ENCODE peak calls at places on chromosomes 12 and 14, in five cellular contexts. U is stimulated activated CD4-positive, alpha-beta T cell treated with anti-CD3 and anti-CD28 coated beads, Interleukin-4, amount 100 ng/mL, for 48 hours; W is naive thymus-derived CD8-positive, alpha-beta T cell; R is activated T-cell treated with anti-CD3 and anti-CD28 coated beads for 1 hour; I is left lobe of liver. M is an unnamed sample.

GRCh38 chr14:73759183-73759713 is 45.1 kb upstream of the PNMA1 start:
- DNase-seq in W (peak), I (peak), U (no peak), R (peak), M (no peak)

GRCh38 chr14:21095430-21096205 is 2.8 kb downstream of the ZNF219 start:
- DNase-seq in R (no peak), I (no peak), W (no peak), U (no peak), M (no peak)

GRCh38 chr14:77184396-77185092 is 2.9 kb downstream of the TMEM63C start:
- DNase-seq in U (no peak), R (no peak), I (no peak), W (no peak), M (no peak)

GRCh38 chr14:35752380-35752779 is 56.7 kb downstream of the RALGAPA1 start:
- DNase-seq in I (no peak), U (no peak), W (no peak), R (no peak), M (no peak)

GRCh38 chr14:70821916-70822705 is 12.8 kb upstream of the MAP3K9 start:
- DNase-seq in W (peak), R (peak), U (peak), I (peak), M (peak)

GRCh38 chr14:44962573-44963528 is 861 bp downstream of the TOGARAM1 start:
- DNase-seq in U (peak), I (peak), W (no peak), R (peak), M (no peak)

GRCh38 chr14:86013663-86014062 is 483.7 kb downstream of the FLRT2 start:
- DNase-seq in U (no peak), R (no peak), W (no peak), I (no peak), M (no peak)

GRCh38 chr12:79063258-79063657 is 198.7 kb downstream of the SYT1 start:
- DNase-seq in U (no peak), I (no peak), W (no peak), R (no peak), M (no peak)

GRCh38 chr12:64171715-64172114 is 50.4 kb downstream of the KICS2 start:
- DNase-seq in W (no peak), I (no peak), R (no peak), U (no peak), M (no peak)

GRCh38 chr12:42961395-42961794 is 371.8 kb upstream of the PRICKLE1 start:
- DNase-seq in R (no peak), I (no peak), U (no peak), W (no peak), M (no peak)

GRCh38 chr12:2317819-2318218 is 265.0 kb downstream of the CACNA1C start:
- DNase-seq in R (no peak), W (no peak), U (no peak), I (no peak), M (no peak)

GRCh38 chr12:27521066-27521465 is 2.9 kb upstream of the PPFIBP1 start:
- DNase-seq in U (no peak), R (no peak), I (no peak), W (no peak), M (no peak)

GRCh38 chr12:110754101-110754793 is 11.6 kb upstream of the PPP1CC start:
- DNase-seq in W (no peak), R (no peak), I (no peak), U (no peak), M (no peak)

GRCh38 chr14:26766726-26767125 is 168.9 kb upstream of the NOVA1 start:
- DNase-seq in W (no peak), U (no peak), R (no peak), I (no peak), M (no peak)

GRCh38 chr14:103889313-103890051 is 38.8 kb upstream of the TDRD9 start:
- DNase-seq in W (no peak), R (no peak), I (peak), U (no peak), M (no peak)

GRCh38 chr12:66144796-66145754 is 14.5 kb upstream of the LLPH start:
- DNase-seq in W (no peak), I (peak), R (no peak), U (no peak), M (no peak)

GRCh38 chr14:71651228-71651627 is 281.0 kb upstream of the RGS6 start:
- DNase-seq in R (no peak), I (no peak), U (no peak), W (no peak), M (no peak)

GRCh38 chr14:22650046-22650739 is 6.0 kb upstream of the OR6J1 start:
- DNase-seq in I (no peak), W (no peak), U (no peak), R (no peak), M (no peak)